ENCODE peak calls at places on chromosomes 13 and 19, in four cellular contexts. One of them, this sample, is unnamed. For H3K4me1, the result is how much of the 10 kb centered on the place peaks cover.

GRCh38 chr19:39327318-39327717 is 6.7 kb upstream of the LRFN1 start:
- DNase-seq in trophoblast cell: no peak
- DNase-seq in H1: no peak
- DNase-seq in IMR-90: no peak
- DNase-seq in this sample: no peak

GRCh38 chr13:26991508-26992181 is 180.0 kb downstream of the USP12 start:
- DNase-seq in trophoblast cell: no peak
- DNase-seq in H1: no peak
- DNase-seq in IMR-90: peak
- DNase-seq in this sample: no peak

GRCh38 chr13:35953537-35954206 is 177.5 kb downstream of the DCLK1 start:
- DNase-seq in trophoblast cell: peak
- DNase-seq in H1: peak
- DNase-seq in IMR-90: peak
- DNase-seq in this sample: peak

GRCh38 chr19:1285737-1286360 is at the start of gene EFNA2:
- DNase-seq in trophoblast cell: no peak
- DNase-seq in H1: no peak
- DNase-seq in IMR-90: no peak
- DNase-seq in this sample: no peak

GRCh38 chr19:13799669-13800068 is 4.4 kb downstream of the ZSWIM4 start:
- DNase-seq in trophoblast cell: no peak
- DNase-seq in H1: no peak
- DNase-seq in IMR-90: no peak
- DNase-seq in this sample: no peak

GRCh38 chr13:99178636-99179035 is 22.0 kb upstream of the UBAC2 start:
- DNase-seq in trophoblast cell: peak
- DNase-seq in H1: no peak
- DNase-seq in IMR-90: no peak
- DNase-seq in this sample: no peak

GRCh38 chr13:85590231-85590931 is 208.8 kb downstream of the SLITRK6 start:
- DNase-seq in trophoblast cell: no peak
- DNase-seq in H1: no peak
- DNase-seq in IMR-90: no peak
- DNase-seq in this sample: no peak

GRCh38 chr19:57002765-57003164 is 117.0 kb upstream of the USP29 start:
- DNase-seq in trophoblast cell: no peak
- DNase-seq in H1: no peak
- DNase-seq in IMR-90: no peak
- DNase-seq in this sample: no peak

GRCh38 chr13:23470706-23471610 is 37.5 kb upstream of the SACS start:
- DNase-seq in trophoblast cell: no peak
- DNase-seq in H1: no peak
- DNase-seq in IMR-90: no peak
- DNase-seq in this sample: no peak

GRCh38 chr13:40563350-40564125 is 102.9 kb downstream of the FOXO1 start:
- DNase-seq in trophoblast cell: peak
- DNase-seq in H1: no peak
- DNase-seq in IMR-90: no peak
- DNase-seq in this sample: no peak

GRCh38 chr13:100381595-100382224 is 206.9 kb downstream of the GGACT start:
- DNase-seq in trophoblast cell: no peak
- DNase-seq in H1: no peak
- DNase-seq in IMR-90: no peak
- DNase-seq in this sample: no peak

GRCh38 chr19:47414469-47414868 is 4.9 kb downstream of the MEIS3 start:
- DNase-seq in trophoblast cell: peak
- DNase-seq in H1: no peak
- DNase-seq in IMR-90: no peak
- DNase-seq in this sample: no peak

GRCh38 chr13:68050746-68051145 is 820.6 kb upstream of the PCDH9 start:
- DNase-seq in trophoblast cell: no peak
- DNase-seq in H1: no peak
- DNase-seq in IMR-90: no peak
- DNase-seq in this sample: no peak

GRCh38 chr19:22286151-22286810 is at the start of gene ZNF729:
- DNase-seq in trophoblast cell: peak
- DNase-seq in H1: no peak
- DNase-seq in IMR-90: no peak
- DNase-seq in this sample: no peak

GRCh38 chr19:10278935-10279334 is 7.8 kb upstream of the ICAM4 start:
- DNase-seq in trophoblast cell: no peak
- DNase-seq in H1: no peak
- DNase-seq in IMR-90: no peak
- DNase-seq in this sample: no peak

GRCh38 chr13:27975579-27976361 is 6.7 kb upstream of the CDX2 start:
- DNase-seq in trophoblast cell: no peak
- DNase-seq in H1: no peak
- DNase-seq in IMR-90: no peak
- DNase-seq in this sample: peak

GRCh38 chr19:37931941-37932655 is 25.1 kb downstream of the SIPA1L3 start:
- DNase-seq in trophoblast cell: peak
- DNase-seq in H1: peak
- DNase-seq in IMR-90: peak
- DNase-seq in this sample: peak

GRCh38 chr19:12574036-12574435 is 22.8 kb upstream of the ZNF564 start:
- DNase-seq in trophoblast cell: no peak
- DNase-seq in H1: no peak
- DNase-seq in IMR-90: no peak
- DNase-seq in this sample: no peak

GRCh38 chr19:5642204-5642603 is 19.3 kb downstream of the SAFB start:
- DNase-seq in trophoblast cell: no peak
- DNase-seq in H1: no peak
- DNase-seq in IMR-90: no peak
- DNase-seq in this sample: no peak

GRCh38 chr19:18274776-18275356 is 614 bp upstream of the IQCN start:
- DNase-seq in trophoblast cell: peak
- DNase-seq in H1: no peak
- DNase-seq in IMR-90: peak
- DNase-seq in this sample: peak

GRCh38 chr19:1425102-1425842 is 12.9 kb upstream of the RPS15 start:
- DNase-seq in trophoblast cell: no peak
- DNase-seq in H1: no peak
- DNase-seq in IMR-90: no peak
- DNase-seq in this sample: no peak

GRCh38 chr19:57068921-57069697 is 50.7 kb upstream of the USP29 start:
- DNase-seq in trophoblast cell: peak
- DNase-seq in H1: no peak
- DNase-seq in IMR-90: no peak
- DNase-seq in this sample: no peak

GRCh38 chr19:6668696-6669095 is 1.3 kb downstream of the TNFSF14 start:
- DNase-seq in trophoblast cell: no peak
- DNase-seq in H1: no peak
- DNase-seq in IMR-90: no peak
- DNase-seq in this sample: no peak

GRCh38 chr19:43839139-43839538 is 12.0 kb downstream of the ZNF283 start:
- DNase-seq in trophoblast cell: no peak
- DNase-seq in H1: no peak
- DNase-seq in IMR-90: no peak
- DNase-seq in this sample: no peak

GRCh38 chr19:19485161-19485997 is 30.0 kb downstream of the TSSK6 start:
- DNase-seq in trophoblast cell: peak
- DNase-seq in H1: no peak
- DNase-seq in IMR-90: peak
- DNase-seq in this sample: no peak

GRCh38 chr13:21033866-21034601 is 27.4 kb downstream of the LATS2 start:
- DNase-seq in trophoblast cell: peak
- DNase-seq in H1: no peak
- DNase-seq in IMR-90: no peak
- DNase-seq in this sample: no peak

GRCh38 chr19:11984986-11985385 is 20.1 kb downstream of the ZNF763 start:
- DNase-seq in trophoblast cell: no peak
- DNase-seq in H1: no peak
- DNase-seq in IMR-90: no peak
- DNase-seq in this sample: peak

GRCh38 chr13:41751277-41751676 is 209.6 kb downstream of the VWA8 start:
- DNase-seq in trophoblast cell: peak
- DNase-seq in H1: no peak
- DNase-seq in IMR-90: peak
- DNase-seq in this sample: no peak

GRCh38 chr19:52943884-52944643 is 18.6 kb downstream of the ZNF816 start:
- DNase-seq in trophoblast cell: peak
- DNase-seq in H1: no peak
- DNase-seq in IMR-90: no peak
- DNase-seq in this sample: no peak

GRCh38 chr13:37540228-37540627 is 58.3 kb downstream of the POSTN start:
- DNase-seq in trophoblast cell: no peak
- DNase-seq in H1: no peak
- DNase-seq in IMR-90: peak
- DNase-seq in this sample: no peak

GRCh38 chr13:94617389-94618000 is 15.8 kb downstream of the GPR180 start:
- DNase-seq in trophoblast cell: peak
- DNase-seq in H1: no peak
- DNase-seq in IMR-90: no peak
- DNase-seq in this sample: no peak

GRCh38 chr13:67080351-67080750 is 149.8 kb downstream of the PCDH9 start:
- DNase-seq in trophoblast cell: no peak
- DNase-seq in H1: no peak
- DNase-seq in IMR-90: no peak
- DNase-seq in this sample: no peak

GRCh38 chr13:43985437-43986051 is 105.8 kb downstream of the LACC1 start:
- DNase-seq in trophoblast cell: no peak
- DNase-seq in H1: no peak
- DNase-seq in IMR-90: no peak
- DNase-seq in this sample: no peak
- H3K4me1 ChIP-seq in trophoblast cell: under half
- H3K4me1 ChIP-seq in H1: under half
- H3K4me1 ChIP-seq in IMR-90: under half
- H3K4me1 ChIP-seq in this sample: under half

DNA sequence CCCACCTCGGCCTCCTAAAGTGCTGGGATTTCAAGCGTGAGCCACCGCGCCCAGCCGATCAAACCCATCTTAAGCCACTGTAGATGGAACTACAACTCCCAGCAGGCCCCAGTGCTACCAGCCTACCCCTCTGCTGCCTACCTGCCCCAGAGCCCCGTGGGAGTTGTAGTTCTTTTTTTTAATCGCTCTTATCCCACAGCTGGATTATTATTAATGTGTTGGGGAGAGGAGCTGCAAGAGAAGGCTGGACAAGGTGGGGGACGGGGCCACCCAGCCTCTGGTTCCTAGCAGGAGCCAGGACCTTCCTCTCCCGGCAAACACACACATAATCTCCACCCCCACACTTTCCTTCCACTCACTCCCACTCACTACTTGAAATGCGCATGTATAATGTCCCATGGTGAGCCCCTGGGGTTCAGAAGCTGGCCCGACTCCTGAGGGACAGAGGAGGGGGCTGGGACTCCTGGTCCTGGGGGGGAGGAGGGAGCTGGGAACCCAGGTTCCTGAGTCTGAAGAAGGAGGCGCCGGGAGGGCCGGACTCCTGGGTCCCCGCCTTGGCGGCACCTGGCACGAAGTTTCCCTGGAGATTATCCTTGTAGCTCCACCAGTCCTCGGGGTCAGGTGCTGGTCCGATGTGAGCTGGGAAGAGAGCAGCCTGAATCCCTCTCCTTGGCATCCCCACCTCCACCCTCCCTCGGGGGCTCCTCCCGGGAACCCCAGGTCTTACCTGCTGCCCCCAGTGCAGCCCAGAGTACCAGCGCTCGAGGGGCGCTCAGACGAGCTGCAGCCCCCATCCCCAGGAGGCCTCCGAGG is 942 bp downstream of the CA11 start:
- DNase-seq in trophoblast cell: peak
- DNase-seq in H1: no peak
- DNase-seq in IMR-90: peak
- DNase-seq in this sample: peak
- H2AFZ ChIP-seq in trophoblast cell: peak
- H2AFZ ChIP-seq in H1: no peak
- H2AFZ ChIP-seq in IMR-90: peak
- H2AFZ ChIP-seq in this sample: no peak

DNA sequence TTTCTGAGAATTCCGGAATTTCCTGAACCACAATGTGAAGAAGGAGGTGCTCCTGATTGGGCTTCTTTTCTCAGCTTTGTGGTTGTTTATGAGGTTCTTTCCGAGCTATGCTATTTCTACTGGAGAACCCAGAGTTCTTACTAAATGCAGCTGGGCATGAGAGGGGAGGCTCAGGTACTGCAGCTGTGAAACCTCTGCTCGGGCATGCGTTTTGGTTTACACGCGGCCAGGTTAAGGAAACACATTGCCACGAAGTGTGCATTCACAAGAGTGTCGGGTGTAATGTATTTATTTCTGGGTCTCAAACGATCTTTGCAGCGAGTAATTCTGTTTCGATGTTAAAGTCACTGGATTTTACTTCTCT is 657 bp upstream of the MIR17HG start:
- DNase-seq in trophoblast cell: peak
- DNase-seq in H1: no peak
- DNase-seq in IMR-90: no peak
- DNase-seq in this sample: peak
- H2BK5ac ChIP-seq in trophoblast cell: no peak
- H2BK5ac ChIP-seq in H1: peak
- H2BK5ac ChIP-seq in IMR-90: no peak
- H2BK5ac ChIP-seq in this sample: no peak

GRCh38 chr19:33502991-33503790 is 18.4 kb downstream of the PEPD start:
- DNase-seq in trophoblast cell: no peak
- DNase-seq in H1: no peak
- DNase-seq in IMR-90: no peak
- DNase-seq in this sample: no peak

GRCh38 chr19:33502521-33502920 is 19.1 kb downstream of the PEPD start:
- DNase-seq in trophoblast cell: no peak
- DNase-seq in H1: no peak
- DNase-seq in IMR-90: no peak
- DNase-seq in this sample: no peak

GRCh38 chr19:33500991-33501390 is 20.6 kb downstream of the PEPD start:
- DNase-seq in trophoblast cell: no peak
- DNase-seq in H1: no peak
- DNase-seq in IMR-90: no peak
- DNase-seq in this sample: no peak

GRCh38 chr19:33500586-33500985 is 21.0 kb downstream of the PEPD start:
- DNase-seq in trophoblast cell: no peak
- DNase-seq in H1: no peak
- DNase-seq in IMR-90: no peak
- DNase-seq in this sample: no peak

GRCh38 chr19:33501957-33502356 is 19.6 kb downstream of the PEPD start:
- DNase-seq in trophoblast cell: no peak
- DNase-seq in H1: no peak
- DNase-seq in IMR-90: no peak
- DNase-seq in this sample: no peak
- H3K4me1 ChIP-seq in trophoblast cell: under half
- H3K4me1 ChIP-seq in H1: under half
- H3K4me1 ChIP-seq in IMR-90: under half
- H3K4me1 ChIP-seq in this sample: under half

GRCh38 chr13:29901714-29902631 is 51.6 kb upstream of the UBL3 start:
- DNase-seq in trophoblast cell: peak
- DNase-seq in H1: no peak
- DNase-seq in IMR-90: peak
- DNase-seq in this sample: no peak
- H2AFZ ChIP-seq in trophoblast cell: no peak
- H2AFZ ChIP-seq in H1: peak
- H2AFZ ChIP-seq in IMR-90: no peak
- H2AFZ ChIP-seq in this sample: no peak

This sample was measured in H9.